ENCODE peak calls at places on chromosomes 4 and X, in ten cellular contexts. P is HT1080; A is naive B cell; E is HCT116; F is stimulated activated naive B cell treated with anti-CD40 and anti-IgM and Interleukin-4, amounts not matched to agents 10 μg/mL and 1 μg/mL and 100 μg/mL, for 72 hours; H is AG08395; X is AG04450; U is germinal center; I is H4; O is retina. L is an unnamed sample.

GRCh38 chrX:96407501-96407900 is 277.1 kb upstream of the DIAPH2 start:
- DNase-seq in X (peak), F (no peak), E (no peak), P (no peak), U (no peak), O (no peak), I (peak), A (no peak), H (peak), L (peak)

GRCh38 chr4:41572414-41572986 is 34.5 kb downstream of the LIMCH1 start:
- DNase-seq in I (no peak), O (no peak), F (no peak), A (no peak), P (no peak), H (no peak), U (no peak), E (no peak), X (no peak), L (no peak)

GRCh38 chr4:176123710-176124407 is 58.2 kb downstream of the WDR17 start:
- DNase-seq in H (peak), P (peak), X (no peak), F (no peak), E (peak), U (no peak), A (no peak), O (peak), I (peak), L (peak)

GRCh38 chr4:172851534-172851933 is 317.1 kb upstream of the GALNT7 start:
- DNase-seq in H (no peak), E (no peak), P (peak), X (no peak), I (no peak), U (no peak), A (no peak), O (no peak), F (no peak), L (no peak)

GRCh38 chr4:118981171-118981838 is 92.7 kb downstream of the SYNPO2 start:
- DNase-seq in X (no peak), H (peak), I (no peak), O (peak), P (no peak), A (no peak), F (no peak), E (no peak), U (no peak), L (no peak)

GRCh38 chrX:81259008-81259713 is 57.3 kb downstream of the SH3BGRL start:
- DNase-seq in O (no peak), F (no peak), H (no peak), A (no peak), P (no peak), E (no peak), I (peak), U (no peak), X (peak), L (no peak)

GRCh38 chr4:139920552-139920951 is 233.4 kb downstream of the MAML3 start:
- DNase-seq in O (peak), X (no peak), U (no peak), H (no peak), E (no peak), P (no peak), F (no peak), I (no peak), A (no peak), L (no peak)

GRCh38 chrX:20711366-20711765 is 444.7 kb upstream of the RPS6KA3 start:
- DNase-seq in A (no peak), X (no peak), E (no peak), P (no peak), O (no peak), F (no peak), U (no peak), I (no peak), H (no peak), L (no peak)

GRCh38 chr4:73870260-73870659 is 1.1 kb downstream of the CXCL1 start:
- DNase-seq in F (no peak), P (no peak), U (no peak), I (no peak), O (no peak), H (no peak), E (no peak), A (no peak), X (no peak), L (no peak)

GRCh38 chrX:114717921-114718320 is 134.0 kb downstream of the HTR2C start:
- DNase-seq in P (no peak), O (peak), U (no peak), X (no peak), H (no peak), E (no peak), I (no peak), A (no peak), F (no peak), L (no peak)

GRCh38 chrX:47215291-47215900 is 3.1 kb upstream of the CDK16 start:
- DNase-seq in F (no peak), P (no peak), O (no peak), I (no peak), A (no peak), U (no peak), H (no peak), E (no peak), X (no peak), L (no peak)

GRCh38 chr4:156252300-156253016 is 298.8 kb upstream of the CTSO start:
- DNase-seq in P (no peak), E (no peak), H (peak), X (no peak), A (no peak), U (no peak), F (no peak), O (no peak), I (peak), L (no peak)

GRCh38 chr4:113781439-113782040 is 20.0 kb upstream of the CAMK2D start:
- DNase-seq in I (peak), E (no peak), U (peak), H (peak), O (no peak), P (no peak), X (no peak), F (no peak), A (peak), L (no peak)

GRCh38 chrX:70262952-70263567 is 3.1 kb upstream of the P2RY4 start:
- DNase-seq in F (peak), I (peak), X (no peak), A (no peak), H (peak), P (peak), O (peak), E (no peak), U (peak), L (no peak)

GRCh38 chr4:140158234-140159030 is 4.4 kb upstream of the MAML3 start:
- DNase-seq in O (no peak), X (no peak), A (no peak), U (no peak), E (no peak), I (no peak), H (no peak), F (no peak), P (no peak), L (no peak)

GRCh38 chrX:13051529-13052172 is 7.2 kb upstream of the FAM9C start:
- DNase-seq in P (no peak), X (no peak), A (peak), F (no peak), O (no peak), I (no peak), E (no peak), H (no peak), U (peak), L (peak)

GRCh38 chr4:8639777-8640720 is 47.5 kb downstream of the CPZ start:
- DNase-seq in X (no peak), F (no peak), U (no peak), O (no peak), H (no peak), E (no peak), A (no peak), P (no peak), I (no peak), L (no peak)

L was measured in dermis microvascular lymphatic vessel endothelial cell.